ENCODE peak calls at places on chromosome 16, in seven cellular contexts. G, A, M, L, Z, U and N are unnamed samples. For H3K27me3, the result is how much of the 10 kb centered on the place peaks cover.

GRCh38 chr16:60203525-60204124 is 1469.5 kb upstream of the GOT2 start:
- DNase-seq in A (no peak), L (no peak), Z (no peak), G (no peak), M (no peak), U (no peak), N (no peak)

GRCh38 chr16:11639925-11640899 is 28.0 kb upstream of the SNN start:
- DNase-seq in A (no peak), U (peak), L (peak), M (peak), G (peak), Z (peak), N (peak)

GRCh38 chr16:51524070-51524469 is 373.0 kb upstream of the SALL1 start:
- DNase-seq in M (no peak), Z (no peak), U (no peak), A (no peak), L (no peak), G (no peak), N (no peak)

GRCh38 chr16:66334856-66335255 is 31.6 kb upstream of the CDH5 start:
- DNase-seq in G (no peak), A (no peak), U (no peak), L (no peak), Z (no peak), M (no peak), N (no peak)

GRCh38 chr16:77169650-77170236 is 21.2 kb upstream of the MON1B start:
- DNase-seq in L (no peak), A (no peak), U (no peak), Z (peak), M (no peak), G (peak), N (peak)

GRCh38 chr16:49837673-49838360 is 18.1 kb downstream of the ZNF423 start:
- DNase-seq in L (no peak), M (no peak), A (no peak), Z (no peak), U (no peak), G (no peak), N (no peak)

GRCh38 chr16:88279998-88280397 is 102.8 kb upstream of the ZNF469 start:
- DNase-seq in L (peak), M (no peak), G (no peak), Z (no peak), A (no peak), U (no peak), N (no peak)

GRCh38 chr16:30628628-30629342 is 18.6 kb upstream of the ZNF689 start:
- DNase-seq in L (peak), A (peak), Z (peak), U (peak), G (peak), M (peak), N (peak)

GRCh38 chr16:64933890-64934289 is 188.0 kb downstream of the CDH11 start:
- DNase-seq in Z (no peak), A (no peak), U (peak), L (no peak), G (peak), M (no peak), N (no peak)

GRCh38 chr16:22192261-22193133 is 13.6 kb upstream of the EEF2K start:
- DNase-seq in M (peak), A (peak), G (peak), Z (peak), U (peak), L (peak), N (peak)

GRCh38 chr16:50489187-50489586 is 59.0 kb upstream of the NKD1 start:
- DNase-seq in M (no peak), Z (no peak), G (no peak), A (no peak), L (no peak), U (no peak), N (no peak)

GRCh38 chr16:49081556-49081955 is 200.1 kb downstream of the CBLN1 start:
- DNase-seq in G (no peak), L (no peak), M (no peak), U (no peak), A (no peak), Z (no peak), N (no peak)

GRCh38 chr16:54176376-54176901 is 110.1 kb downstream of the IRX3 start:
- DNase-seq in U (no peak), A (no peak), Z (no peak), L (no peak), M (peak), G (no peak), N (peak)

GRCh38 chr16:47731252-47731651 is 270.1 kb downstream of the PHKB start:
- DNase-seq in M (peak), Z (no peak), L (no peak), A (no peak), G (no peak), U (peak), N (no peak)

GRCh38 chr16:24839347-24839972 is 6.3 kb upstream of the SLC5A11 start:
- DNase-seq in M (no peak), L (no peak), U (no peak), G (no peak), Z (no peak), A (no peak), N (no peak)

GRCh38 chr16:23877107-23878070 is 41.6 kb downstream of the PRKCB start:
- DNase-seq in L (no peak), G (no peak), M (no peak), U (no peak), Z (no peak), A (no peak), N (no peak)

GRCh38 chr16:55261301-55261700 is 62.7 kb upstream of the IRX6 start:
- DNase-seq in U (no peak), A (no peak), Z (no peak), M (no peak), G (no peak), L (no peak), N (no peak)

GRCh38 chr16:16997349-16997748 is 473.4 kb downstream of the XYLT1 start:
- DNase-seq in A (no peak), L (no peak), G (no peak), Z (no peak), U (no peak), M (no peak), N (no peak)

GRCh38 chr16:69890114-69890890 is 60.8 kb upstream of the CLEC18A start:
- DNase-seq in Z (no peak), U (no peak), G (peak), L (peak), A (peak), M (peak), N (no peak)

GRCh38 chr16:6482861-6483530 is 849.6 kb upstream of the RBFOX1 start:
- DNase-seq in G (no peak), A (peak), Z (no peak), L (peak), U (no peak), M (no peak), N (no peak)

GRCh38 chr16:30028438-30029093 is 2.5 kb downstream of the TLCD3B start:
- DNase-seq in L (no peak), Z (no peak), A (no peak), G (no peak), M (no peak), U (no peak), N (peak)

GRCh38 chr16:89257757-89258465 is 40.4 kb downstream of the ZNF778 start:
- DNase-seq in L (peak), G (no peak), Z (no peak), A (no peak), U (no peak), M (no peak), N (peak)

GRCh38 chr16:73993878-73994277 is 302.7 kb upstream of the PSMD7 start:
- DNase-seq in L (no peak), A (no peak), U (no peak), Z (no peak), G (no peak), M (no peak), N (no peak)

GRCh38 chr16:82580293-82580900 is 46.4 kb upstream of the CDH13 start:
- DNase-seq in A (no peak), Z (no peak), L (no peak), G (peak), U (no peak), M (no peak), N (no peak)

GRCh38 chr16:74699666-74700065 is 996 bp downstream of the MLKL start:
- DNase-seq in Z (no peak), A (no peak), U (no peak), M (no peak), G (no peak), L (no peak), N (no peak)

GRCh38 chr16:15782573-15783365 is 74.1 kb downstream of the MYH11 start:
- DNase-seq in U (no peak), Z (no peak), L (peak), M (no peak), A (no peak), G (no peak), N (no peak)

GRCh38 chr16:28494141-28494851 is at the start of gene APOBR:
- DNase-seq in M (peak), A (no peak), L (no peak), Z (peak), U (no peak), G (peak), N (no peak)

GRCh38 chr16:30805370-30806169 is 18.6 kb upstream of the ZNF629 start:
- DNase-seq in G (peak), L (peak), Z (peak), A (peak), U (peak), M (peak), N (peak)

GRCh38 chr16:89334988-89335802 is 117.7 kb downstream of the ZNF778 start:
- DNase-seq in M (no peak), U (no peak), Z (no peak), L (peak), G (no peak), A (no peak), N (no peak)

GRCh38 chr16:10617662-10618420 is 37.4 kb upstream of the EMP2 start:
- DNase-seq in A (no peak), M (no peak), G (no peak), U (no peak), L (no peak), Z (no peak), N (no peak)

GRCh38 chr16:60485877-60486489 is 1550.3 kb downstream of the CDH8 start:
- DNase-seq in A (no peak), M (no peak), G (no peak), L (no peak), Z (no peak), U (no peak), N (no peak)

GRCh38 chr16:53654946-53655345 is 48.7 kb downstream of the RPGRIP1L start:
- DNase-seq in A (no peak), L (no peak), Z (no peak), U (no peak), M (no peak), G (no peak), N (no peak)

GRCh38 chr16:57828272-57829161 is 26.2 kb upstream of the KIFC3 start:
- DNase-seq in G (no peak), U (no peak), L (peak), A (no peak), Z (no peak), M (no peak), N (no peak)

GRCh38 chr16:66598111-66598510 is 6.4 kb upstream of the CMTM3 start:
- DNase-seq in G (no peak), A (no peak), U (no peak), L (no peak), Z (no peak), M (no peak), N (no peak)

GRCh38 chr16:2033057-2033911 is 6.6 kb downstream of the NHERF2 start:
- DNase-seq in A (peak), G (peak), U (peak), M (peak), L (peak), Z (no peak), N (no peak)
- H3K27me3 ChIP-seq in A (under half), G (under half), U (under half), M (under half), L (under half), Z (under half), N (under half)

GRCh38 chr16:56617212-56618085 is 8.1 kb upstream of the MT1E start:
- DNase-seq in Z (peak), L (peak), M (peak), A (no peak), G (peak), U (peak), N (no peak)

GRCh38 chr16:56616608-56617211 is 8.3 kb downstream of the MT2A start:
- DNase-seq in Z (no peak), L (no peak), U (no peak), M (no peak), A (no peak), G (no peak), N (no peak)

GRCh38 chr16:56613706-56614105 is 5.3 kb downstream of the MT2A start:
- DNase-seq in L (no peak), G (no peak), Z (no peak), A (no peak), M (no peak), U (no peak), N (no peak)

GRCh38 chr16:56615353-56615752 is 7.0 kb downstream of the MT2A start:
- DNase-seq in A (no peak), M (no peak), G (no peak), U (no peak), L (no peak), Z (no peak), N (no peak)

DNA sequence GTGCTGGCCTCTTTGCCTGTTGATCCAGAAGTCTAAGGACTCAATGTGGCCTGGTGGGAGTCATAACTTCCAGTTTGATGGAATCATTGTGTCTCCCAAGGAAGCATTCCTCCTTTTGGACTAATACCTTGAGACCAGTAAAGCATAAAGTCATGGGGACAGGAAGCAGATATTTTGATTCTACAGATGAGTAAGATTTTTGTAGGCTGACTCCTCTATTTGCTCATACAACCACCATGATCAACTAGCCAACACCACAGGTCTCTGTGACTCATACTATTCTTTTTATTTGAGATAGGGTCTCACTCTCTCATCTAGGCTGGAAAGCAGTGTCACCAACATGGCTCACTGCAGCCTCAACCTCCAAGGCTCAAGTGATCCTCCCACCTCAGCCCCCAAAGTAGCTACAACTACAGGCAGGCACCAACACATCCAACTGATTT is 6.2 kb downstream of the MT2A start:
- DNase-seq in L (no peak), U (no peak), M (no peak), A (no peak), G (no peak), Z (no peak), N (no peak)
- H3K27me3 ChIP-seq in L (under half), U (under half), M (under half), A (under half), G (under half), Z (under half), N (under half)

GRCh38 chr16:1073566-1074378 is 1.2 kb downstream of the SSTR5 start:
- DNase-seq in L (no peak), M (no peak), G (no peak), Z (no peak), U (no peak), A (no peak), N (no peak)

GRCh38 chr16:1074379-1074649 is 1.8 kb downstream of the SSTR5 start:
- DNase-seq in L (no peak), U (no peak), A (no peak), G (no peak), M (no peak), Z (no peak), N (no peak)

GRCh38 chr16:1073262-1073558 is 663 bp downstream of the SSTR5 start:
- DNase-seq in M (no peak), U (no peak), A (no peak), L (no peak), G (no peak), Z (no peak), N (no peak)

GRCh38 chr16:1071561-1072225 is 854 bp upstream of the SSTR5 start:
- DNase-seq in Z (no peak), U (no peak), A (no peak), M (no peak), G (no peak), L (no peak), N (no peak)

DNA sequence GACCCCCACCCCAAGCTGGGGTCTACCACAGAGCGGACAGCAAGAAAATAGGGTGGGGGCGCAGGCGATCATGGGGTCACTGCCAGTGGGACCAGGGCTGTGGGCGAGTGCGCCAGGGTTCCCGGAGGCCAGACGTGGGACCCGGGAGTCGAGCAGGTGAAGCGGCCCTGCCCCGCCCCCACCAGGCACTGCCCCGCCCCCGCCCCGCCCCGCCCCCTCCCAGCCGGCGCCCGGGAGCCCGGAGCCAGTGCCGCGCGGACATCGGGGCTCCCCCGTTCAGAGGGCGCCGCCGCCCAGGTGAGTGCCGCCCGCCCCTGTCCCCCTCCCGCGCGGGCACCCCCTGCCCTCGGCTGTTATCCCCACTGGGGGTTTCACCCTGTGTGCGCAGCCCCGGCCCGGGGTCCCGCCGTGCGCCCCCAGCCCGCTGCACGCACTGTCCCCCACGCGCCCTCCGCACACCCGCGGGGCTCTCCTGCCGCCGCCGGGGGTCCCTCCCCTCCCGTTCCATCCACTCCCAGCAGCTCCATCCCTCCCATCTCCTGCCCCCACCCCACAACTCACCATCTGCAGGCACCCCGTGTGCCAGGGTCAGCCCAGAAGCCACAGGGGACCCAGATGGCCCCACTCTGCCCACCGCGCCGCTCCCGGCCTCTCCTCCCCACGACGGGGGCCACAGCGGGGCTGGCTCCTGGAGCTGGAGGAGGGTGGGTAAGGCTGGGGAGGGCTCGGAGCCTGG is at the start of gene SSTR5:
- DNase-seq in U (no peak), L (no peak), M (no peak), G (no peak), Z (no peak), A (no peak), N (no peak)
- H3K27me3 ChIP-seq in U (half or more), L (under half), M (half or more), G (half or more), Z (under half), A (under half), N (under half)

DNA sequence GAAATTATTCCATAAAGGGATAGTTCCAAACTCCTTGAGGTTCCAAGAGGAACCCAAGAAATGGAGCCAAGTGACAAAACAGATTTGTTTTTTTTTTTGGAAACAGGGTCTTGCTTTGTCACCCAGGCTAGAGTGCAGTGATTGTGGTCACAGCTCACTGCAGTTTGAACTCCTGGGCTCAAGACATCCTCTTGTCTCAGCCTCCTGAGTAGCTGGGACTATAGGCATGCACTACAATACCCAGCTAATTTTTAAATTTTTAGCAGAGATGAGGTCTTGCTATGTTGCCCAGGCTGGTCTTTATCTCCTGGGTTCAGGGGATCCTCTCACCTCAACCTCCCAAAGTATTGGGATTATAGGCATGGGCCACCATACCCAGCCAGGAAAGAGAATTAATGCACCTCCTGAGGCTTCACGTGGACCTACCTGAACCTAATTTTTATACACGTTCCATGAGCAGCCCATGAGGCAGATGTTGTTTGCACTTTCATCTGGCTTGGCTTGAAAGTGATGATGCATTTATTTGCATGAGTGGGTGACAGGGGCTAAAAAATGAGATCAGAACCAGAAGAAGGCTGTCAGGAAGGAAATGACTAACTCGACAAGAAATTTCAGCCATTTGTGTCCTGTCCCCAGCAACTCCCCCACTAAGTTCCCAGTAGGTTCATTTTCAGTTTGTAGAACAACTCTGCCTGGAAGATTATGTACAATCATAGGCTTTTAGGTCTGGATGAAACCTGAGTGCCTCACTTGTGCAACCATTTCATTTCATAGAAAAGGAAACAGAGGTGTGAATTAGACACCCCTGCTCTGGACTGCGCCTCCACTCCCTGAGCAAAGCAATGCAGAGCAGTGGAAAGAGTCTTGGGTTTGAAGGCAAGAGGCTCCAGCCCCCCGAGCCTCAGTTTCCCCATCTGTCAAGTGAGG is 10.3 kb upstream of the IRF8 start:
- DNase-seq in U (peak), Z (no peak), G (no peak), A (no peak), L (no peak), M (no peak), N (no peak)
- H3K27me3 ChIP-seq in U (under half), Z (under half), G (half or more), A (under half), L (under half), M (under half), N (under half)

GRCh38 chr16:3718628-3719027 is 1.3 kb upstream of the TRAP1 start:
- DNase-seq in A (no peak), Z (no peak), L (no peak), U (no peak), M (no peak), G (no peak), N (no peak)
- H3K27me3 ChIP-seq in A (under half), Z (under half), L (under half), U (under half), M (under half), G (under half), N (under half)

DNA sequence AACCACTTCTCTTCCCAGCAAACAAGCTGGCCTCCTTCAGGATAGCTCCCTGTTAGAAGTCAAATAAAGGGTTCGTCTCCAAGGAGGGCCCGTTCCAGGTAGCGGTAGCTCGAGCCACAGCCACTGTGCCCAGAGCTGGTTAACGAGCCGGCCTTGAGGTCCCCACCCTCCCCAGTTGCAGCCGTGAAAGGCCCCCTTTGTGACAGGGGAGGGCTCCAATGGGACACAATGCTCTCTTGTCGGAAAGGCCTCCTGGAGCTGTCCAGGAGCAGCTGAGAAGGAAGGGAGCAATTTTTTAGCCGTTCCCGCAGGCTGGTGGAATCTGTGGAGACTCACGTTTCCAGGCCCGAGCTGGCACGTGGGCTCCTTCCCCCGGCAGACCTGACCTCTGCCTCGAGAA is 29.9 kb upstream of the FOXF1 start:
- DNase-seq in G (no peak), L (no peak), Z (no peak), M (no peak), U (no peak), A (peak), N (no peak)
- H3K27me3 ChIP-seq in G (half or more), L (under half), Z (under half), M (half or more), U (under half), A (under half), N (under half)